ENCODE peak calls at places on chromosome 21, in ten cellular contexts. G is progenitor cell of endocrine pancreas; V is AG09309; H is adrenal gland; N is tibial nerve; C is endothelial cell of umbilical vein; K is GM06990; Y is body of pancreas; I is CD4-positive, alpha-beta T cell; J is astrocyte. S is an unnamed sample.
A peak's percentile ranks its signal among the peaks of the same experiment; 100 is the strongest.

GRCh38 chr21:34815831-34816700 is 147.3 kb downstream of the CLIC6 start:
- DNase-seq in Y (no peak), N (no peak), J (no peak), I (no peak), V (no peak), H (no peak), K (no peak), C (no peak), G (no peak), S (no peak)

GRCh38 chr21:29647353-29647781 is 292.4 kb downstream of the GRIK1 start:
- DNase-seq in G (no peak), K (no peak), Y (no peak), V (no peak), I (no peak), N (no peak), J (peak; percentile 17), C (peak; percentile 40), H (no peak), S (no peak)

GRCh38 chr21:42281196-42281680 is 34.0 kb downstream of the TFF3 start:
- DNase-seq in I (no peak), K (no peak), Y (no peak), N (no peak), C (no peak), G (no peak), J (no peak), V (no peak), H (no peak), S (no peak)

GRCh38 chr21:35940074-35940927 is 120.0 kb downstream of the SETD4 start:
- DNase-seq in G (no peak), N (peak; percentile 56), H (peak; percentile 57), I (no peak), J (peak; percentile 60), V (peak; percentile 57), K (no peak), C (peak; percentile 76), Y (peak; percentile 37), S (no peak)

GRCh38 chr21:44503901-44504399 is 36.0 kb downstream of the KRTAP10-1 start:
- DNase-seq in H (peak; percentile 4), J (no peak), C (no peak), N (no peak), V (no peak), I (no peak), Y (no peak), G (no peak), K (no peak), S (no peak)

GRCh38 chr21:32726742-32727477 is 903 bp downstream of the SYNJ1 start:
- DNase-seq in H (peak; percentile 37), J (no peak), G (no peak), C (peak; percentile 63), K (no peak), N (peak; percentile 11), I (no peak), Y (no peak), V (no peak), S (no peak)

GRCh38 chr21:36203603-36203889 is 46.9 kb downstream of the DOP1B start:
- DNase-seq in C (peak; percentile 17), G (no peak), V (peak; percentile 33), J (peak; percentile 87), I (no peak), K (no peak), N (no peak), H (peak; percentile 52), Y (peak; percentile 71), S (no peak)

GRCh38 chr21:32136546-32136945 is 142.3 kb downstream of the MIS18A start:
- DNase-seq in H (no peak), G (no peak), K (no peak), V (no peak), I (no peak), J (no peak), C (no peak), N (no peak), Y (no peak), S (no peak)

GRCh38 chr21:26490771-26491170 is 82.3 kb downstream of the CYYR1 start:
- DNase-seq in V (no peak), C (no peak), Y (no peak), N (no peak), I (no peak), J (peak; percentile 36), G (no peak), H (no peak), K (no peak), S (no peak)

GRCh38 chr21:42101246-42101645 is 30.1 kb downstream of the UMODL1 start:
- DNase-seq in N (no peak), C (no peak), Y (no peak), H (no peak), I (no peak), V (no peak), K (no peak), G (no peak), J (no peak), S (no peak)

GRCh38 chr21:36538761-36539160 is 58.8 kb upstream of the CLDN14 start:
- DNase-seq in Y (no peak), C (no peak), V (no peak), K (no peak), J (no peak), G (no peak), N (no peak), H (no peak), I (no peak), S (no peak)

GRCh38 chr21:42179316-42179715 is 39.6 kb upstream of the ABCG1 start:
- DNase-seq in H (no peak), N (no peak), J (no peak), K (no peak), V (no peak), I (no peak), Y (no peak), G (no peak), C (no peak), S (no peak)

GRCh38 chr21:17725339-17725738 is 93.8 kb downstream of the C21orf91 start:
- DNase-seq in N (no peak), H (no peak), C (no peak), K (no peak), V (no peak), J (no peak), I (no peak), G (no peak), Y (no peak), S (no peak)

GRCh38 chr21:17727361-17727760 is 91.8 kb downstream of the C21orf91 start:
- DNase-seq in C (no peak), H (no peak), K (no peak), G (no peak), J (no peak), I (no peak), V (no peak), Y (no peak), N (no peak), S (no peak)

GRCh38 chr21:17730782-17731181 is 88.4 kb downstream of the C21orf91 start:
- DNase-seq in K (no peak), J (no peak), I (no peak), V (no peak), N (no peak), G (no peak), C (peak; percentile 7), H (no peak), Y (no peak), S (no peak)

GRCh38 chr21:17729455-17729854 is 89.7 kb downstream of the C21orf91 start:
- DNase-seq in H (no peak), J (no peak), Y (no peak), K (no peak), C (no peak), I (no peak), G (no peak), V (no peak), N (no peak), S (no peak)

DNA sequence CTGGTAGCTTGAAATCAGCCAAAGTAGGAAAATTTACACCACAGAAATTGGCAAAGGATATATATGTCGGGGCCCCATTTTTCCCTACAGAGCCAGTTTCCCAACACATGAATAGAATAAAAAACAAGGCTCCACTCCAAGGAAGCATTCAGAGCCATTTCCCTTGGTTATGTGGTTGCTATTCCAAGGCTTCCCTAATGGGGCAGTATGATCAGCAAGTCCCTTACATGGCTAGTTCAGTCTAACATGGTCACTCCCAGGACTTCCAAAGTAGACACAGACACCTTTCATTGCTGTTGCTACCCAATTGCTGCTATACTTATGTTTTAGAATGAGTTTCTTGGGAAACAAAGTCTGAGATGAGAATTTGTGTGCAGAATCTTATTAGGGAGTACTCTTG is 93.1 kb downstream of the C21orf91 start:
- DNase-seq in H (peak; percentile 2), G (no peak), N (no peak), I (no peak), V (no peak), K (no peak), C (no peak), J (no peak), Y (no peak), S (no peak)
- TF ChIP-seq CTCF in H (no peak), G (peak; percentile 27), N (no peak), I (no peak), V (peak; percentile 4), K (no peak), C (no peak), J (no peak), Y (no peak), S (no peak)

DNA sequence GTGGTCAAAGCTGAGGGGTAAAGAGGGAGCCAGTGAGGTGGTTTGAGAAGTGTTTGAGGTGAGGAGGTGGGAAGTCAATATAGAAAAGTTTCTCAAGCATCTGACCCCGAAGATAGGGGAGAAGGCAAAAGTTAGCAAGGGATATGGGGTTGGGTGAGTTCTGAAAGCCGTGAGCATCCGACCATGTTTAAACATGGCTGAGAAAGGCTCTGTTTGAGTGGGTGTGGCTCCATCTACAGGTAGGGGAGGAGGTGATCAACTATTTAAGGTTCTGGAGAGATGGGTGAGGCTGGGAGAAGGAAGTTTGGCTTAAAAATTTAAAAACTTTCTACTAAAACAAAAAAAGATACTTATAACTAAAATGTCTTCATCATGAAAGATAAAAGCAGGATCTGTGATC is 273.8 kb downstream of the KCNJ6 start:
- DNase-seq in C (no peak), Y (no peak), H (peak; percentile 36), N (no peak), G (no peak), I (peak; percentile 5), J (no peak), V (no peak), K (no peak), S (no peak)
- TF ChIP-seq CTCF in C (no peak), Y (peak; percentile 50), H (peak; percentile 38), N (no peak), G (peak; percentile 53), I (peak; percentile 27), J (no peak), V (no peak), K (peak; percentile 59), S (no peak)

DNA sequence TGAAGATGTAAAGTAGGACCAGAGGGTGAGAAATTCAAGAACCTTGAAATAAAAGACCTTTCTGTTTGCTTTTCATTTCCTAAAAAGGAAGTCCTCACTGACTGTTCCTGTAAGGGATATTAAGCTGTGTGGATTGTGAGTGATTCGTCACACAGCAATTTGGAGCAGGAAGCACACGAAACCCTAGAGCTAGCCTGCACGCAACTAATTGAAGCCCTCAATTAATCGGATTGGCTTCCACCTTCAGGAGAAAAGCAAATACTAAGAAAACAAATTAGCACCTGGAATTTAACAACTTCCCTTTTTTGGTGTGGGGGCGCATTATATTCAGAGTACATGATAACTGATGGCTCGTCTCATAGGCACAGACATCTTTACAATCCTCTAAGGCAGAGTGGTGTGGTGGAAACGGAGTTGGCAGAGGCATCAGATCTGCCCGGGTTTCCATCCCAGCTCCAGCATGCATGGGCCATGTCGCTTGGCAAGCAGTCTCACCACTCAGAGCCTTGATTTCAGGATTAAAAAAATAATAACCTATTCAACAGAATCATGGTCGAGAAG is 95.2 kb downstream of the KCNJ15 start:
- DNase-seq in V (peak; percentile 71), G (no peak), I (no peak), C (peak; percentile 72), N (no peak), J (peak; percentile 93), Y (no peak), K (no peak), H (no peak), S (no peak)
- TF ChIP-seq CTCF in V (no peak), G (no peak), I (no peak), C (no peak), N (no peak), J (no peak), Y (no peak), K (no peak), H (no peak), S (no peak)

GRCh38 chr21:14766241-14766640 is 220.1 kb upstream of the SAMSN1 start:
- DNase-seq in H (no peak), J (no peak), G (no peak), V (no peak), K (no peak), I (no peak), N (no peak), C (no peak), Y (no peak), S (no peak)
- TF ChIP-seq CTCF in H (no peak), J (no peak), G (no peak), V (no peak), K (no peak), I (no peak), N (no peak), C (no peak), Y (no peak), S (no peak)